ENCODE peak calls at places on chromosomes 6 and 20, in seven cellular contexts. B is NCI-H345; T is left lung; A is central memory CD4-positive, alpha-beta T cell; K is A549; I is EL; Q is HFFc6. U is an unnamed sample.

GRCh38 chr6:114258376-114258775 is 84.4 kb downstream of the HS3ST5 start:
- DNase-seq in B (no peak), A (no peak), Q (no peak), K (no peak), T (no peak), I (no peak), U (no peak)

GRCh38 chr6:40322336-40322735 is 264.8 kb downstream of the LRFN2 start:
- DNase-seq in A (no peak), I (no peak), K (no peak), B (no peak), T (no peak), Q (no peak), U (no peak)

GRCh38 chr6:138323821-138324220 is 53.9 kb upstream of the SMIM28 start:
- DNase-seq in T (no peak), B (no peak), I (no peak), Q (no peak), A (no peak), K (no peak), U (no peak)

GRCh38 chr6:151974061-151974617 is 166.7 kb downstream of the ESR1 start:
- DNase-seq in I (no peak), Q (no peak), B (no peak), T (no peak), K (no peak), A (no peak), U (no peak)

GRCh38 chr6:151847064-151847463 is 39.6 kb downstream of the ESR1 start:
- DNase-seq in B (no peak), T (no peak), I (peak; percentile 32), K (peak; percentile 28), A (no peak), Q (no peak), U (no peak)

GRCh38 chr6:125020385-125020784 is 58.1 kb downstream of the RNF217 start:
- DNase-seq in K (no peak), A (no peak), T (no peak), Q (no peak), B (no peak), I (no peak), U (no peak)

GRCh38 chr20:57749861-57750260 is 40.0 kb upstream of the PMEPA1 start:
- DNase-seq in T (peak; percentile 56), B (no peak), I (no peak), A (no peak), Q (no peak), K (no peak), U (no peak)

GRCh38 chr6:43799671-43800623 is 29.9 kb downstream of the VEGFA start:
- DNase-seq in A (no peak), B (no peak), T (peak; percentile 33), Q (no peak), K (no peak), I (no peak), U (peak; percentile 6)

GRCh38 chr20:9319687-9320384 is 194.6 kb upstream of the LAMP5 start:
- DNase-seq in I (no peak), B (no peak), Q (no peak), K (no peak), A (no peak), T (no peak), U (no peak)

GRCh38 chr6:42255050-42255449 is 37.4 kb upstream of the MRPS10 start:
- DNase-seq in A (no peak), Q (peak; percentile 53), T (no peak), B (no peak), K (no peak), I (no peak), U (no peak)

GRCh38 chr6:70980800-70981199 is 23.9 kb upstream of the B3GAT2 start:
- DNase-seq in B (no peak), I (no peak), K (no peak), A (no peak), T (no peak), Q (no peak), U (no peak)

GRCh38 chr6:90295854-90296345 is 743 bp downstream of the BACH2 start:
- DNase-seq in I (peak; percentile 62), T (peak; percentile 70), A (peak; percentile 74), K (peak; percentile 45), B (peak; percentile 58), Q (peak; percentile 18), U (peak; percentile 75)

GRCh38 chr20:11869641-11870040 is 48.1 kb upstream of the BTBD3 start:
- DNase-seq in A (no peak), K (no peak), Q (no peak), T (no peak), B (no peak), I (no peak), U (no peak)

GRCh38 chr6:116287668-116288282 is 8.0 kb upstream of the TSPYL1 start:
- DNase-seq in T (no peak), A (peak; percentile 46), B (no peak), K (peak; percentile 61), Q (peak; percentile 59), I (peak; percentile 48), U (no peak)

GRCh38 chr6:120894077-120894476 is 440.2 kb downstream of the TBC1D32 start:
- DNase-seq in T (no peak), B (no peak), K (no peak), Q (no peak), I (no peak), A (no peak), U (no peak)

U was measured in left cardiac atrium.